ENCODE peak calls at places on chromosomes 12 and 14, in seven cellular contexts. S, D, H, X, Q, R and F are unnamed samples. For H3K4me1, the result is how much of the 10 kb centered on the place peaks cover.

GRCh38 chr14:58216544-58216943 is 16.6 kb downstream of the ACTR10 start:
- DNase-seq in S (no peak), D (no peak), H (peak), X (no peak), Q (no peak), R (no peak), F (no peak)

GRCh38 chr12:108589028-108589839 is 8.7 kb downstream of the TMEM119 start:
- DNase-seq in S (no peak), D (no peak), H (no peak), X (no peak), Q (peak), R (no peak), F (no peak)

GRCh38 chr12:43836455-43836989 is 641 bp downstream of the TMEM117 start:
- DNase-seq in S (no peak), D (peak), H (peak), X (no peak), Q (peak), R (peak), F (no peak)

GRCh38 chr14:58922211-58922940 is 266.1 kb upstream of the DAAM1 start:
- DNase-seq in S (no peak), D (no peak), H (no peak), X (no peak), Q (peak), R (no peak), F (no peak)

GRCh38 chr14:27553820-27554219 is 956.0 kb upstream of the NOVA1 start:
- DNase-seq in S (no peak), D (no peak), H (peak), X (no peak), Q (peak), R (no peak), F (no peak)

GRCh38 chr12:57461326-57461903 is 1.8 kb downstream of the GLI1 start:
- DNase-seq in S (peak), D (peak), H (peak), X (peak), Q (peak), R (no peak), F (no peak)

GRCh38 chr12:104462931-104463339 is 6.2 kb downstream of the CHST11 start:
- DNase-seq in S (no peak), D (no peak), H (no peak), X (no peak), Q (no peak), R (no peak), F (no peak)

GRCh38 chr12:6039894-6040601 is 84.4 kb downstream of the VWF start:
- DNase-seq in S (peak), D (peak), H (peak), X (peak), Q (peak), R (peak), F (peak)

GRCh38 chr12:108801736-108802665 is 55.4 kb downstream of the SSH1 start:
- DNase-seq in S (peak), D (peak), H (no peak), X (no peak), Q (peak), R (peak), F (no peak)

GRCh38 chr14:96914729-96915128 is 117.5 kb downstream of the VRK1 start:
- DNase-seq in S (no peak), D (no peak), H (no peak), X (no peak), Q (no peak), R (no peak), F (no peak)

GRCh38 chr12:62250671-62251608 is 9.3 kb upstream of the USP15 start:
- DNase-seq in S (no peak), D (no peak), H (no peak), X (peak), Q (peak), R (no peak), F (no peak)

GRCh38 chr12:32702470-32702869 is 23.4 kb downstream of the DNM1L start:
- DNase-seq in S (no peak), D (no peak), H (no peak), X (no peak), Q (no peak), R (no peak), F (no peak)

GRCh38 chr12:85755760-85756159 is 80.4 kb downstream of the RASSF9 start:
- DNase-seq in S (no peak), D (no peak), H (no peak), X (no peak), Q (peak), R (no peak), F (no peak)

GRCh38 chr14:96997996-96998395 is 200.8 kb downstream of the VRK1 start:
- DNase-seq in S (no peak), D (no peak), H (no peak), X (no peak), Q (no peak), R (no peak), F (no peak)

GRCh38 chr14:59363545-59364226 is 101.5 kb downstream of the GPR135 start:
- DNase-seq in S (no peak), D (no peak), H (peak), X (no peak), Q (no peak), R (no peak), F (no peak)

GRCh38 chr14:54564071-54564798 is 2.7 kb upstream of the SAMD4A start:
- DNase-seq in S (no peak), D (no peak), H (peak), X (peak), Q (peak), R (no peak), F (no peak)

GRCh38 chr12:117768860-117769259 is 199.9 kb downstream of the KSR2 start:
- DNase-seq in S (no peak), D (no peak), H (no peak), X (no peak), Q (no peak), R (no peak), F (no peak)

GRCh38 chr12:113208041-113208934 is 13.0 kb upstream of the TPCN1 start:
- DNase-seq in S (no peak), D (peak), H (no peak), X (no peak), Q (peak), R (no peak), F (no peak)

GRCh38 chr14:70009961-70010360 is 130.7 kb downstream of the SMOC1 start:
- DNase-seq in S (no peak), D (no peak), H (no peak), X (no peak), Q (no peak), R (no peak), F (no peak)

GRCh38 chr12:52387859-52388258 is 2.4 kb upstream of the KRT84 start:
- DNase-seq in S (no peak), D (no peak), H (no peak), X (no peak), Q (no peak), R (no peak), F (no peak)

GRCh38 chr12:108381793-108382436 is 42.8 kb upstream of the CMKLR1 start:
- DNase-seq in S (no peak), D (no peak), H (peak), X (no peak), Q (peak), R (no peak), F (no peak)

GRCh38 chr12:14322403-14322802 is 43.1 kb upstream of the ATF7IP start:
- DNase-seq in S (no peak), D (no peak), H (no peak), X (no peak), Q (peak), R (no peak), F (no peak)

GRCh38 chr12:67927231-67927630 is 62.0 kb upstream of the IFNG-AS1 start:
- DNase-seq in S (no peak), D (no peak), H (peak), X (no peak), Q (no peak), R (no peak), F (no peak)

GRCh38 chr12:62260733-62261683 is 804 bp downstream of the USP15 start:
- DNase-seq in S (no peak), D (peak), H (peak), X (peak), Q (peak), R (no peak), F (peak)

GRCh38 chr14:101110729-101111619 is 207.5 kb upstream of the RTL1 start:
- DNase-seq in S (peak), D (no peak), H (no peak), X (no peak), Q (no peak), R (no peak), F (peak)

GRCh38 chr12:24991209-24992049 is 42.5 kb upstream of the BCAT1 start:
- DNase-seq in S (no peak), D (no peak), H (peak), X (peak), Q (peak), R (no peak), F (no peak)

GRCh38 chr12:13976028-13976584 is 5.3 kb downstream of the GRIN2B start:
- DNase-seq in S (no peak), D (no peak), H (peak), X (no peak), Q (no peak), R (no peak), F (no peak)

GRCh38 chr12:80187660-80188090 is 88.3 kb downstream of the OTOGL start:
- DNase-seq in S (peak), D (peak), H (peak), X (no peak), Q (peak), R (no peak), F (no peak)
- H3K4me3 ChIP-seq in S (peak), D (no peak), H (no peak), X (no peak), Q (no peak), R (no peak), F (no peak)

GRCh38 chr14:93402951-93403350 is 27.8 kb upstream of the UNC79 start:
- DNase-seq in S (no peak), D (no peak), H (no peak), X (no peak), Q (no peak), R (no peak), F (no peak)
- H3K4me1 ChIP-seq in S (under half), D (under half), H (under half), X (under half), Q (under half), R (under half), F (under half)

DNA sequence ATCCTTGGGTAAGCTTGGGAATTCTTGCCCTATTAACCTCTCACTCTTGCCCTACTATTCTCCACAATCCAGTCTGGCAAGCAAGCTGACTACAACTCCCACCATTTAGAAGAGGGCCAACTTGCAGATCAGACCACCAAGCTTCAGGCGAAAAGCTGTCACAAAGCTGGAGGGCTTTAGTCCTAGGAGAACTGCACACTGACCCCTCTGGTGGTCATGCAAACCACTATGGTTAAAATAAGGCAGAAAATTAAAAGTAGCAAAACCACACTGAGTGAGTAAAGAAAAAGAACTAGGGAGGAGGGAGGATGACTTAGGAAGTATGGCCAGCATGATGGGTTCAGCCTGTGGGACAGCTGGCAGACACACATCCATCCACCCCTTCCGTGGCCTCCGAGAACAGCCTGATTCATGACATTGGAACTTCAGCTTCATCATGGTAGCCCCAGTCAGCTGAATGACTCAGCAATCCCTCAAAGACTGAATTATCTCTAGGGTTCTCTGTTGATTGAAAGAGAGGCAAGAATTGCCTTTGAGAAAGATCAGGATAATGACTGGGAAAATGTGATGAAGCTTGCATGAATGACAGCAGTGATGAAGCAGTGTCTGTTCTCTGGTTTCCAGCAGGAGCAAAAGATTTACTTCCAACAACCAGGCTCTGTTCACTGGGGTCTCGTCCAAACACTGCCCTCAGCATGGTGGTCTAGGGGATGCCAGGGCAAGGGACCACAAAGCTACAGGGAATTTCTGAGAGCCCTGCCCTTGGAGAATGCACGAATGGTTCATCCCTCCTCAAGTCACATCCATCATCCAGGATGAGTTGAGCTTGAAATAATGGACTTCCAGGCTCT is 24.4 kb downstream of the PITPNM2 start:
- DNase-seq in S (peak), D (no peak), H (peak), X (peak), Q (peak), R (peak), F (no peak)
- H3K4me3 ChIP-seq in S (no peak), D (no peak), H (no peak), X (no peak), Q (no peak), R (no peak), F (no peak)

GRCh38 chr14:68759017-68759569 is 33.8 kb downstream of the ZFP36L1 start:
- DNase-seq in S (no peak), D (no peak), H (no peak), X (no peak), Q (no peak), R (no peak), F (no peak)
- H3K4me1 ChIP-seq in S (under half), D (half or more), H (under half), X (under half), Q (half or more), R (under half), F (under half)

GRCh38 chr14:36361210-36361853 is 40.9 kb upstream of the MBIP start:
- DNase-seq in S (no peak), D (no peak), H (no peak), X (no peak), Q (no peak), R (no peak), F (no peak)
- H3K4me3 ChIP-seq in S (no peak), D (no peak), H (no peak), X (no peak), Q (no peak), R (no peak), F (no peak)

DNA sequence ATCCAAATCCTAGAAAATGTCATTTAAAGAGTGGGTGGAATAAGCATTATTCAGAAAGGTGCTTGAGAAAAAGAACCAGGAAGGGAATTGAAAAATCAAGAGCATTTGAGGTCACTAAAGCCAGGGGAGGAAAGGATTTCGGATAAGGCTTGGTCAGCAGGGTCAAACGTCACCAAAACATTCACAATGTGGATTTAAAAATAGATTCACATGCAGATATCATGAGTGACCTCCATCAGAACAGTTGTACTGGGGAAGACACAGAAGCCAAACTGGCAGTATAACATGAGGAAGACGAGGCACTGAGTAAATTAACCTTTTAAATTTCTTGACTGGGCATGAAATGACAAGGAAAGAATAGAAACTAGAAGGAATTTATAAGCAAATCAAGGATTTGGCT is 175.1 kb upstream of the CCDC196 start:
- DNase-seq in S (no peak), D (no peak), H (no peak), X (no peak), Q (no peak), R (no peak), F (no peak)
- H3K4me1 ChIP-seq in S (under half), D (under half), H (under half), X (under half), Q (under half), R (under half), F (under half)

GRCh38 chr14:94689218-94689984 is 77.2 kb downstream of the SERPINA3 start:
- DNase-seq in S (peak), D (peak), H (peak), X (peak), Q (peak), R (peak), F (peak)
- H3K4me3 ChIP-seq in S (no peak), D (no peak), H (no peak), X (no peak), Q (no peak), R (no peak), F (no peak)

GRCh38 chr12:49341777-49342065 is 4.7 kb upstream of the C1QL4 start:
- DNase-seq in S (no peak), D (no peak), H (no peak), X (no peak), Q (no peak), R (no peak), F (no peak)
- H3K4me1 ChIP-seq in S (under half), D (half or more), H (under half), X (half or more), Q (under half), R (under half), F (under half)

GRCh38 chr12:97275261-97276197 is 187.1 kb upstream of the RMST start:
- DNase-seq in S (no peak), D (no peak), H (no peak), X (no peak), Q (no peak), R (no peak), F (no peak)
- H3K4me3 ChIP-seq in S (no peak), D (no peak), H (no peak), X (no peak), Q (no peak), R (no peak), F (no peak)